ENCODE peak calls at places on chromosomes 7 and 10, in seven cellular contexts. D is uterus, Z is PC-9, I is neural progenitor cell, Q is left lung, V is left ventricle myocardium inferior, G is kidney. M is an unnamed sample. For H3K4me1, the result is how much of the 10 kb centered on the place peaks cover.

GRCh38 chr10:1327759-1328158 is 271.6 kb downstream of the WDR37 start:
- DNase-seq in D (no peak), Z (no peak), I (no peak), Q (no peak), V (no peak), G (no peak), M (no peak)

GRCh38 chr7:117010375-117011133 is 57.3 kb downstream of the ST7 start:
- DNase-seq in D (no peak), Z (no peak), I (no peak), Q (no peak), V (no peak), G (no peak), M (no peak)

GRCh38 chr7:73851410-73852338 is 9.3 kb upstream of the TMEM270 start:
- DNase-seq in D (peak), Z (peak), I (no peak), Q (no peak), V (no peak), G (peak), M (peak)

GRCh38 chr7:22613466-22613865 is 113.5 kb upstream of the STEAP1B start:
- DNase-seq in D (no peak), Z (no peak), I (no peak), Q (no peak), V (no peak), G (no peak), M (no peak)

GRCh38 chr10:71396084-71396713 is 521 bp upstream of the CDH23 start:
- DNase-seq in D (peak), Z (peak), I (peak), Q (no peak), V (peak), G (peak), M (no peak)

GRCh38 chr7:151672706-151673105 is 153.0 kb upstream of the RHEB start:
- DNase-seq in D (no peak), Z (no peak), I (no peak), Q (no peak), V (no peak), G (no peak), M (no peak)

GRCh38 chr7:33807779-33808482 is 97.4 kb upstream of the BMPER start:
- DNase-seq in D (no peak), Z (peak), I (peak), Q (no peak), V (no peak), G (no peak), M (peak)

GRCh38 chr10:59055046-59055445 is 121.4 kb upstream of the PHYHIPL start:
- DNase-seq in D (no peak), Z (no peak), I (no peak), Q (no peak), V (no peak), G (no peak), M (no peak)

GRCh38 chr10:27035163-27035562 is 65.1 kb downstream of the ANKRD26 start:
- DNase-seq in D (no peak), Z (no peak), I (no peak), Q (no peak), V (no peak), G (no peak), M (no peak)

GRCh38 chr7:85025312-85025756 is 161.5 kb downstream of the SEMA3D start:
- DNase-seq in D (no peak), Z (peak), I (no peak), Q (no peak), V (peak), G (peak), M (peak)

GRCh38 chr10:82358486-82359097 is 483.6 kb downstream of the NRG3 start:
- DNase-seq in D (no peak), Z (no peak), I (no peak), Q (no peak), V (peak), G (peak), M (no peak)

GRCh38 chr7:100865372-100865911 is 1.7 kb upstream of the TRIP6 start:
- DNase-seq in D (peak), Z (peak), I (no peak), Q (no peak), V (no peak), G (no peak), M (peak)

GRCh38 chr7:50369408-50370026 is 65.0 kb downstream of the IKZF1 start:
- DNase-seq in D (no peak), Z (no peak), I (peak), Q (no peak), V (no peak), G (no peak), M (no peak)

GRCh38 chr7:100091411-100092181 is 2.8 kb downstream of the COPS6 start:
- DNase-seq in D (no peak), Z (no peak), I (peak), Q (no peak), V (no peak), G (no peak), M (peak)

GRCh38 chr10:21481407-21481806 is 44.1 kb downstream of the SKIDA1 start:
- DNase-seq in D (no peak), Z (no peak), I (no peak), Q (no peak), V (no peak), G (no peak), M (no peak)

GRCh38 chr10:109737009-109737408 is 186.3 kb downstream of the XPNPEP1 start:
- DNase-seq in D (no peak), Z (no peak), I (no peak), Q (no peak), V (no peak), G (no peak), M (no peak)

GRCh38 chr7:8781166-8781565 is 347.8 kb downstream of the NXPH1 start:
- DNase-seq in D (no peak), Z (no peak), I (no peak), Q (no peak), V (no peak), G (no peak), M (no peak)

GRCh38 chr7:3888096-3888495 is 587.0 kb downstream of the SDK1 start:
- DNase-seq in D (no peak), Z (no peak), I (no peak), Q (no peak), V (no peak), G (no peak), M (no peak)

GRCh38 chr10:71232089-71232998 is 20.0 kb downstream of the UNC5B start:
- DNase-seq in D (peak), Z (peak), I (no peak), Q (peak), V (peak), G (peak), M (no peak)

GRCh38 chr10:15897282-15897681 is 37.0 kb upstream of the MINDY3 start:
- DNase-seq in D (no peak), Z (no peak), I (no peak), Q (no peak), V (no peak), G (no peak), M (no peak)

GRCh38 chr7:18799899-18800298 is 304.4 kb downstream of the HDAC9 start:
- DNase-seq in D (no peak), Z (no peak), I (no peak), Q (no peak), V (no peak), G (no peak), M (no peak)

GRCh38 chr10:78563224-78563764 is 505.5 kb upstream of the ZMIZ1 start:
- DNase-seq in D (no peak), Z (no peak), I (no peak), Q (no peak), V (no peak), G (no peak), M (no peak)

GRCh38 chr10:110286841-110287240 is 17.9 kb downstream of the SMNDC1 start:
- DNase-seq in D (no peak), Z (no peak), I (no peak), Q (no peak), V (no peak), G (no peak), M (no peak)

GRCh38 chr10:4983615-4984216 is 19.9 kb downstream of the AKR1C2 start:
- DNase-seq in D (no peak), Z (peak), I (no peak), Q (no peak), V (no peak), G (no peak), M (no peak)

GRCh38 chr7:95929710-95930295 is 157.4 kb downstream of the DYNC1I1 start:
- DNase-seq in D (no peak), Z (no peak), I (no peak), Q (no peak), V (no peak), G (no peak), M (no peak)

GRCh38 chr10:29798876-29799690 is 164.3 kb upstream of the SVIL start:
- DNase-seq in D (no peak), Z (no peak), I (no peak), Q (no peak), V (no peak), G (no peak), M (no peak)

GRCh38 chr10:117186832-117187615 is 10.3 kb upstream of the KCNK18 start:
- DNase-seq in D (no peak), Z (no peak), I (no peak), Q (no peak), V (no peak), G (no peak), M (peak)

GRCh38 chr10:24938076-24938475 is 14.3 kb downstream of the PRTFDC1 start:
- DNase-seq in D (no peak), Z (no peak), I (no peak), Q (no peak), V (no peak), G (no peak), M (no peak)

GRCh38 chr10:80406249-80406648 is 2.1 kb upstream of the PRXL2A start:
- DNase-seq in D (no peak), Z (no peak), I (no peak), Q (no peak), V (no peak), G (no peak), M (no peak)

GRCh38 chr7:20220824-20221547 is 3.8 kb upstream of the MACC1 start:
- DNase-seq in D (no peak), Z (no peak), I (no peak), Q (no peak), V (no peak), G (no peak), M (no peak)

GRCh38 chr7:20222219-20222828 is 5.1 kb upstream of the MACC1 start:
- DNase-seq in D (no peak), Z (no peak), I (no peak), Q (no peak), V (no peak), G (no peak), M (no peak)

GRCh38 chr7:20219062-20219445 is 1.9 kb upstream of the MACC1 start:
- DNase-seq in D (no peak), Z (no peak), I (no peak), Q (no peak), V (no peak), G (no peak), M (no peak)

GRCh38 chr7:20219446-20220292 is 2.5 kb upstream of the MACC1 start:
- DNase-seq in D (peak), Z (peak), I (no peak), Q (peak), V (peak), G (peak), M (peak)

GRCh38 chr7:20220293-20220755 is 3.1 kb upstream of the MACC1 start:
- DNase-seq in D (no peak), Z (no peak), I (no peak), Q (no peak), V (no peak), G (no peak), M (no peak)
- H3K4me1 ChIP-seq in D (under half), Z (half or more), I (under half), Q (under half), V (under half), G (under half), M (under half)

GRCh38 chr7:1062296-1063294 is 18.2 kb downstream of the GPR146 start:
- DNase-seq in D (no peak), Z (no peak), I (no peak), Q (no peak), V (no peak), G (peak), M (no peak)

GRCh38 chr7:1068013-1068412 is 19.9 kb upstream of the GPER1 start:
- DNase-seq in D (no peak), Z (no peak), I (no peak), Q (no peak), V (no peak), G (no peak), M (no peak)

GRCh38 chr7:1063361-1063760 is 19.0 kb downstream of the GPR146 start:
- DNase-seq in D (no peak), Z (no peak), I (no peak), Q (no peak), V (no peak), G (no peak), M (no peak)

GRCh38 chr7:1064581-1064980 is 20.2 kb downstream of the GPR146 start:
- DNase-seq in D (no peak), Z (no peak), I (no peak), Q (no peak), V (no peak), G (no peak), M (no peak)

DNA sequence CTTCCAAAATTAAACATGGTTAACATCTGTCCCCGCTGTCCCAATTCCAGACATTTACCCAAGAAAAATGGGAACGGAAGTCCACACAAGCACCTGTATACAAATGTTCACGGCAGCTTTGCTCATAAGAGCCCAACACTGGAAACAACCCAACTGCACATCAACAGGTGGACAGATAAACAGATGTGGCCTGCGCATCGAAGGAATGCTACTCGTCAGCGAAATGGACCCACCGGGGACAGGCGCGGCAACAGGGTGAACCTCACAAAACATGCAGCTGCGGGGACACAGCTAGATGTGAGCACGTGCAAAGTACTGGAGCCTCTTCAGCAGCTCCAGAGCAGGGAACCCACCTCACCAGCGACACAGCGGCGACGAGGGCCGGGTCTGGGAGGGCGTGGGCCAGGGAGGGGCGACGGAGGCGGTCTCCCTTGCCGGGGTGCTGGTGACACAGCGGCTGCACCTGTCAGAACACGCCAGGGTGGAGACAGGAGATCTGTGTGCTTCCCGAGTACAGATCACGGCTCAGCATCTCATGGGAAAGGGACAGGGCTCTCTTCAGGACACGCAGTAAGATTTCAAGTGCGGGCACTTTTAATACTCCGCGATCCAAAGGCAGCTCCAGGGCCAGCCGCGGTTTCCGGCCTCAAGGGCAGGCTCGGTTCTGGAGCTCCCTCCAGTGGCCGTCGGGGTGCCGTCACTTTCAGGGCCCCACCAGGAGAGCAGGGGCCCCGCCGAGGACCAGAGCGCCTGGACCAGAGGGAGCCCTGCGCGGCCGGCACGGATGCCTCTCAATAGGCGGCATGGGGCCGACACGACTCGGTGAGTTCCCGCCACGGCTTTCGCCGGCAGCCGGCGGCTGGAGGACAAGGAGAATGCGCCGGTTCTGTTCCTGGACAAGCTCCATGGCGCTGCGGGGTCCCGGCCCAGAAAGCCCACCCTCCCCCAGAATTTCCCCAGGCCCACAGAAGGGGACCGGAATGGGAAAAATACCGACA is 21.2 kb downstream of the GPR146 start:
- DNase-seq in D (peak), Z (peak), I (peak), Q (peak), V (peak), G (peak), M (no peak)
- TF ChIP-seq CTCF in D (peak), Z (peak), I (peak), Q (peak), V (peak), G (peak), M (peak)

DNA sequence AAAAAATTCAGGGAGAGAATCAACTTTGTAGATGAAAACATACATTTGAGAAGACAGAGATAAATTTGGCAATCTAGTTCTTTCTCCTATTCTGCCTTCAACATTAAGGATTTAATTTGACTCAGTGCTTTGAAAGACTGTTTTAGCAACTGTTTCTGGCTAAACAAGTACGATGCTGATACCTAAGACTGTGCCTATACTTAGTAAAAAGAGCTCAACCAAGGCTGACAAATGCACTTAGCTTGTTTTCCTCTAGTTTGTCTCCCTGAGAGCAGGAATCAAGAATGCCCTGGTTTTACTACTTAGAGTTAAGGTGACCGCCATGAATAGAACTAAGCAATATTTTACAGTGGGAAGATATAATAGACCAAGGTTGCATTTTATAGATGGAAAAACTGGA is 49.5 kb downstream of the NRP1 start:
- DNase-seq in D (no peak), Z (no peak), I (no peak), Q (no peak), V (no peak), G (no peak), M (no peak)
- H3K4me1 ChIP-seq in D (under half), Z (under half), I (under half), Q (under half), V (half or more), G (under half), M (under half)

DNA sequence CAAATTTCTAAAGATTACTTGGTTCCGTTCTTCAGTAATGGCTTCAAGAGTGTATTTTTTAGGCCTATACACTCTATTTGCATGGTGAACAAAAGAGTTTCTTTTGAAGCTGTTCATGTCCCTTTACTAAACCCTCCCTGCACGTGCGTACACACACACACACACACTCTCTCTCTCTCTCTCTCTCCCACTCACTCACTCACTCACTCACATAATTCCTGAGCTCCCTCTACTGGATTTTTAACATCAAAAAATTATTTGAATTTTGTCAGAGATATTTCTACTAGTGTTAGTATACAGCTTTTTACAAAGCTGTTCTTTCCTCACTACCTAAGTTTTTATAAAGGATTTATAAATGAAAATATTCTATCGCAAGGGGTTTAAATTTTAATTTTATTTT is 85.9 kb downstream of the UBE3C start:
- DNase-seq in D (no peak), Z (no peak), I (no peak), Q (no peak), V (no peak), G (no peak), M (no peak)
- TF ChIP-seq CTCF in D (no peak), Z (peak), I (no peak), Q (no peak), V (no peak), G (no peak), M (peak)

GRCh38 chr10:73248259-73248724 is 1.2 kb upstream of the DNAJC9 start:
- DNase-seq in D (no peak), Z (no peak), I (no peak), Q (no peak), V (no peak), G (no peak), M (no peak)
- H3K4me1 ChIP-seq in D (under half), Z (half or more), I (under half), Q (half or more), V (half or more), G (under half), M (under half)

GRCh38 chr7:146115665-146116451 is 743 bp upstream of the CNTNAP2 start:
- DNase-seq in D (no peak), Z (no peak), I (peak), Q (peak), V (peak), G (peak), M (no peak)
- TF ChIP-seq CTCF in D (no peak), Z (no peak), I (peak), Q (no peak), V (no peak), G (no peak), M (no peak)

GRCh38 chr7:76296743-76297740 is 5.4 kb upstream of the HSPB1 start:
- DNase-seq in D (peak), Z (peak), I (no peak), Q (peak), V (no peak), G (peak), M (peak)
- H3K4me1 ChIP-seq in D (under half), Z (half or more), I (under half), Q (under half), V (under half), G (under half), M (under half)

GRCh38 chr7:27933691-27934565 is 194.0 kb downstream of the TAX1BP1 start:
- DNase-seq in D (no peak), Z (no peak), I (peak), Q (no peak), V (no peak), G (no peak), M (no peak)
- TF ChIP-seq CTCF in D (no peak), Z (peak), I (peak), Q (no peak), V (peak), G (peak), M (peak)

GRCh38 chr7:142451346-142451745 is 193.5 kb upstream of the PRSS58 start:
- DNase-seq in D (no peak), Z (no peak), I (no peak), Q (no peak), V (no peak), G (no peak), M (no peak)

GRCh38 chr7:142452791-142453190 is 194.9 kb upstream of the PRSS58 start:
- DNase-seq in D (no peak), Z (no peak), I (no peak), Q (no peak), V (no peak), G (no peak), M (no peak)

GRCh38 chr7:142450206-142450605 is 192.3 kb upstream of the PRSS58 start:
- DNase-seq in D (no peak), Z (no peak), I (no peak), Q (no peak), V (no peak), G (no peak), M (no peak)

GRCh38 chr7:142454862-142455261 is 197.0 kb upstream of the PRSS58 start:
- DNase-seq in D (no peak), Z (no peak), I (no peak), Q (no peak), V (no peak), G (no peak), M (no peak)

GRCh38 chr7:142451817-142452216 is 194.0 kb upstream of the PRSS58 start:
- DNase-seq in D (no peak), Z (no peak), I (no peak), Q (no peak), V (no peak), G (no peak), M (no peak)
- H3K4me1 ChIP-seq in D (under half), Z (under half), I (under half), Q (under half), V (under half), G (under half), M (under half)

GRCh38 chr10:131862548-131862947 is 38.3 kb upstream of the PPP2R2D start:
- DNase-seq in D (no peak), Z (no peak), I (no peak), Q (no peak), V (no peak), G (peak), M (no peak)

GRCh38 chr10:131858118-131858515 is 42.7 kb upstream of the PPP2R2D start:
- DNase-seq in D (no peak), Z (no peak), I (no peak), Q (no peak), V (no peak), G (peak), M (no peak)

GRCh38 chr10:131858583-131859340 is 42.0 kb upstream of the PPP2R2D start:
- DNase-seq in D (no peak), Z (no peak), I (no peak), Q (no peak), V (no peak), G (peak), M (no peak)

GRCh38 chr10:131859341-131860020 is 41.3 kb upstream of the PPP2R2D start:
- DNase-seq in D (no peak), Z (no peak), I (no peak), Q (no peak), V (no peak), G (peak), M (no peak)

GRCh38 chr10:131860806-131861440 is 39.9 kb upstream of the PPP2R2D start:
- DNase-seq in D (no peak), Z (no peak), I (no peak), Q (no peak), V (no peak), G (peak), M (no peak)
- TF ChIP-seq CTCF in D (no peak), Z (no peak), I (peak), Q (no peak), V (no peak), G (no peak), M (no peak)